ENCODE peak calls at places on chromosomes 7 and 10, in seven cellular contexts. Q is coronary artery; U is retinal pigment epithelial cell; H is stimulated activated CD4-positive, alpha-beta T cell treated with anti-CD3 and anti-CD28 coated beads, Interleukin-1b, Interleukin-23, amount 100 ng/mL, for 24 hours; N is GM03348; Y is fibroblast of gingiva; K is mesendoderm. W is an unnamed sample.

GRCh38 chr10:84308481-84309304 is 19.7 kb upstream of the CCSER2 start:
- DNase-seq in Q (no peak), U (no peak), H (no peak), N (no peak), Y (peak), K (no peak), W (no peak)

GRCh38 chr7:28808786-28809533 is 149.2 kb downstream of the TRIL start:
- DNase-seq in Q (no peak), U (no peak), H (no peak), N (no peak), Y (peak), K (peak), W (no peak)

GRCh38 chr10:13331641-13332040 is 16.5 kb downstream of the SEPHS1 start:
- DNase-seq in Q (no peak), U (no peak), H (no peak), N (no peak), Y (no peak), K (no peak), W (no peak)

GRCh38 chr10:126375926-126376554 is 12.2 kb downstream of the ADAM12 start:
- DNase-seq in Q (no peak), U (peak), H (no peak), N (no peak), Y (no peak), K (no peak), W (no peak)

GRCh38 chr7:69994218-69994617 is 395.9 kb downstream of the AUTS2 start:
- DNase-seq in Q (no peak), U (no peak), H (no peak), N (no peak), Y (no peak), K (no peak), W (no peak)

GRCh38 chr10:59771162-59771807 is 18.0 kb upstream of the MRLN start:
- DNase-seq in Q (no peak), U (no peak), H (no peak), N (no peak), Y (no peak), K (no peak), W (no peak)

GRCh38 chr10:21172774-21173432 is 275.8 kb upstream of the NEBL start:
- DNase-seq in Q (no peak), U (no peak), H (no peak), N (peak), Y (peak), K (peak), W (no peak)

GRCh38 chr10:103181244-103181643 is 11.8 kb downstream of the NT5C2 start:
- DNase-seq in Q (no peak), U (no peak), H (no peak), N (no peak), Y (no peak), K (no peak), W (no peak)

GRCh38 chr7:41149576-41149975 is 553.3 kb downstream of the INHBA start:
- DNase-seq in Q (no peak), U (no peak), H (no peak), N (no peak), Y (no peak), K (no peak), W (no peak)

GRCh38 chr10:122521011-122521410 is 39.5 kb upstream of the DMBT1 start:
- DNase-seq in Q (no peak), U (no peak), H (no peak), N (no peak), Y (peak), K (no peak), W (no peak)

W was measured in osteocyte.